ENCODE peak calls at places on chromosomes 13 and 19, in four cellular contexts. O is AG08395, U is glomerular endothelial cell, Y is NCI-H1105 treated with DMSO at 0.1 percent for 48 hours. E is an unnamed sample.

GRCh38 chr13:99506632-99507031 is 5.4 kb downstream of the TM9SF2 start:
- DNase-seq in O (no peak), U (no peak), Y (no peak), E (no peak)

GRCh38 chr13:49828452-49828851 is 36.0 kb upstream of the KPNA3 start:
- DNase-seq in O (no peak), U (no peak), Y (no peak), E (no peak)

GRCh38 chr13:31409678-31410356 is 210.0 kb downstream of the B3GLCT start:
- DNase-seq in O (no peak), U (no peak), Y (no peak), E (no peak)

GRCh38 chr13:106736941-106737340 is 169.0 kb upstream of the ARGLU1 start:
- DNase-seq in O (no peak), U (no peak), Y (no peak), E (no peak)

GRCh38 chr19:10744848-10745293 is 27.0 kb downstream of the DNM2 start:
- DNase-seq in O (no peak), U (no peak), Y (no peak), E (no peak)

GRCh38 chr13:20494656-20495055 is 31.0 kb downstream of the CRYL1 start:
- DNase-seq in O (no peak), U (no peak), Y (no peak), E (no peak)

GRCh38 chr13:39244561-39245230 is 206.4 kb downstream of the NHLRC3 start:
- DNase-seq in O (no peak), U (no peak), Y (no peak), E (no peak)

GRCh38 chr19:7602240-7602934 is 6.7 kb downstream of the CAMSAP3 start:
- DNase-seq in O (no peak), U (no peak), Y (no peak), E (no peak)

GRCh38 chr13:105070452-105070851 is 1465.0 kb downstream of the EFNB2 start:
- DNase-seq in O (no peak), U (no peak), Y (no peak), E (no peak)

GRCh38 chr19:50565984-50566903 is 2.0 kb downstream of the LRRC4B start:
- DNase-seq in O (no peak), U (no peak), Y (no peak), E (no peak)

GRCh38 chr13:78606471-78607408 is 3.4 kb upstream of the POU4F1 start:
- DNase-seq in O (no peak), U (no peak), Y (no peak), E (no peak)

GRCh38 chr19:8367327-8368001 is 3.5 kb downstream of the ANGPTL4 start:
- DNase-seq in O (peak), U (no peak), Y (peak), E (peak)

GRCh38 chr19:44718441-44719261 is 19.7 kb downstream of the CEACAM16 start:
- DNase-seq in O (peak), U (peak), Y (no peak), E (no peak)

GRCh38 chr19:39224910-39225309 is 19.9 kb downstream of the IFNL3 start:
- DNase-seq in O (no peak), U (no peak), Y (no peak), E (no peak)

GRCh38 chr19:3556978-3557460 is 367 bp downstream of the MFSD12 start:
- DNase-seq in O (peak), U (no peak), Y (no peak), E (no peak)

GRCh38 chr13:97460004-97460756 is 26.2 kb downstream of the RAP2A start:
- DNase-seq in O (no peak), U (no peak), Y (no peak), E (no peak)